ENCODE peak calls at places on chromosomes 4 and X, in six cellular contexts. One of them, this sample, is unnamed.

GRCh38 chrX:29518100-29518499 is 697.3 kb upstream of the MAGEB2 start:
- DNase-seq in fibroblast of the aortic adventitia: no peak
- DNase-seq in WERI-Rb-1: no peak
- DNase-seq in RPMI7951: no peak
- DNase-seq in DMS153: no peak
- DNase-seq in astrocyte of the cerebellum: no peak
- DNase-seq in this sample: no peak

GRCh38 chrX:50913520-50913919 is 3.0 kb downstream of the BMP15 start:
- DNase-seq in fibroblast of the aortic adventitia: no peak
- DNase-seq in DMS153: no peak
- DNase-seq in WERI-Rb-1: no peak
- DNase-seq in astrocyte of the cerebellum: no peak
- DNase-seq in RPMI7951: no peak
- DNase-seq in this sample: no peak

GRCh38 chr4:47386592-47387235 is 76.8 kb downstream of the COMMD8 start:
- DNase-seq in RPMI7951: no peak
- DNase-seq in DMS153: no peak
- DNase-seq in fibroblast of the aortic adventitia: peak; percentile 87
- DNase-seq in WERI-Rb-1: no peak
- DNase-seq in astrocyte of the cerebellum: no peak
- DNase-seq in this sample: no peak

GRCh38 chrX:2627272-2627867 is 63.7 kb upstream of the CD99 start:
- DNase-seq in astrocyte of the cerebellum: no peak
- DNase-seq in DMS153: no peak
- DNase-seq in fibroblast of the aortic adventitia: peak; percentile 46
- DNase-seq in WERI-Rb-1: peak; percentile 68
- DNase-seq in RPMI7951: peak; percentile 41
- DNase-seq in this sample: no peak

GRCh38 chrX:48532201-48532600 is 7.3 kb upstream of the TBC1D25 start:
- DNase-seq in RPMI7951: no peak
- DNase-seq in fibroblast of the aortic adventitia: no peak
- DNase-seq in astrocyte of the cerebellum: no peak
- DNase-seq in DMS153: no peak
- DNase-seq in WERI-Rb-1: no peak
- DNase-seq in this sample: no peak

GRCh38 chr4:6556263-6556662 is 18.7 kb upstream of the MAN2B2 start:
- DNase-seq in WERI-Rb-1: no peak
- DNase-seq in fibroblast of the aortic adventitia: no peak
- DNase-seq in DMS153: no peak
- DNase-seq in astrocyte of the cerebellum: no peak
- DNase-seq in RPMI7951: no peak
- DNase-seq in this sample: no peak

GRCh38 chr4:173745765-173746164 is 215.7 kb upstream of the HAND2 start:
- DNase-seq in fibroblast of the aortic adventitia: no peak
- DNase-seq in DMS153: no peak
- DNase-seq in astrocyte of the cerebellum: no peak
- DNase-seq in WERI-Rb-1: no peak
- DNase-seq in RPMI7951: no peak
- DNase-seq in this sample: no peak

GRCh38 chr4:8126523-8126922 is 32.1 kb downstream of the ABLIM2 start:
- DNase-seq in WERI-Rb-1: no peak
- DNase-seq in RPMI7951: no peak
- DNase-seq in DMS153: no peak
- DNase-seq in astrocyte of the cerebellum: no peak
- DNase-seq in fibroblast of the aortic adventitia: no peak
- DNase-seq in this sample: no peak

This sample was measured in NCI-H2029.